ENCODE peak calls at places on chromosome 14, in ten cellular contexts. S is cardiac fibroblast, L is fibroblast of lung, J is A673, Y is astrocyte of the spinal cord, W is right atrium auricular region, K is ascending aorta, F is BJ, H is left lung, B is nephron progenitor cell. A is an unnamed sample.

GRCh38 chr14:28676481-28676880 is 90.1 kb upstream of the FOXG1 start:
- DNase-seq in S (no peak), L (peak), J (peak), Y (peak), W (no peak), K (no peak), F (no peak), H (no peak), B (no peak), A (no peak)

GRCh38 chr14:48726080-48726642 is 860.0 kb downstream of the RPS29 start:
- DNase-seq in S (peak), L (no peak), J (no peak), Y (peak), W (no peak), K (no peak), F (no peak), H (no peak), B (no peak), A (no peak)

GRCh38 chr14:30088620-30089019 is 161.0 kb upstream of the PRKD1 start:
- DNase-seq in S (no peak), L (no peak), J (no peak), Y (no peak), W (no peak), K (no peak), F (no peak), H (no peak), B (no peak), A (no peak)

GRCh38 chr14:82854851-82855250 is 1321.2 kb upstream of the SEL1L start:
- DNase-seq in S (no peak), L (no peak), J (peak), Y (no peak), W (no peak), K (no peak), F (no peak), H (no peak), B (no peak), A (no peak)

GRCh38 chr14:90491221-90491867 is 94.5 kb downstream of the CALM1 start:
- DNase-seq in S (peak), L (peak), J (peak), Y (peak), W (peak), K (peak), F (no peak), H (peak), B (no peak), A (peak)

GRCh38 chr14:68680541-68681051 is 112.3 kb downstream of the ZFP36L1 start:
- DNase-seq in S (peak), L (peak), J (no peak), Y (no peak), W (no peak), K (no peak), F (peak), H (no peak), B (no peak), A (no peak)

GRCh38 chr14:91158091-91158790 is 44.4 kb downstream of the DGLUCY start:
- DNase-seq in S (no peak), L (no peak), J (no peak), Y (no peak), W (no peak), K (no peak), F (no peak), H (peak), B (no peak), A (no peak)

GRCh38 chr14:44113769-44114730 is 393.0 kb downstream of the FSCB start:
- DNase-seq in S (no peak), L (no peak), J (no peak), Y (no peak), W (no peak), K (no peak), F (no peak), H (no peak), B (no peak), A (no peak)

GRCh38 chr14:89007906-89008305 is 183.5 kb downstream of the TTC8 start:
- DNase-seq in S (no peak), L (no peak), J (no peak), Y (no peak), W (no peak), K (no peak), F (no peak), H (no peak), B (no peak), A (no peak)

GRCh38 chr14:89826581-89826980 is 127.9 kb downstream of the EFCAB11 start:
- DNase-seq in S (no peak), L (no peak), J (no peak), Y (no peak), W (no peak), K (no peak), F (no peak), H (no peak), B (no peak), A (no peak)

GRCh38 chr14:79021756-79022155 is 851.6 kb downstream of the NRXN3 start:
- DNase-seq in S (no peak), L (peak), J (no peak), Y (no peak), W (no peak), K (no peak), F (no peak), H (no peak), B (no peak), A (no peak)

GRCh38 chr14:103085106-103086091 is 1.4 kb downstream of the LBHD2 start:
- DNase-seq in S (no peak), L (no peak), J (no peak), Y (no peak), W (no peak), K (no peak), F (no peak), H (no peak), B (no peak), A (no peak)

GRCh38 chr14:24690492-24690891 is 56.5 kb upstream of the GZMB start:
- DNase-seq in S (no peak), L (no peak), J (no peak), Y (no peak), W (no peak), K (no peak), F (no peak), H (no peak), B (no peak), A (no peak)

GRCh38 chr14:94307410-94307992 is 14.4 kb upstream of the SERPINA10 start:
- DNase-seq in S (no peak), L (no peak), J (peak), Y (no peak), W (no peak), K (no peak), F (no peak), H (no peak), B (no peak), A (no peak)

GRCh38 chr14:93997082-93997481 is at the start of gene CCDC197:
- DNase-seq in S (no peak), L (no peak), J (no peak), Y (no peak), W (no peak), K (no peak), F (no peak), H (no peak), B (no peak), A (no peak)

GRCh38 chr14:24070285-24071143 is 848 bp upstream of the CPNE6 start:
- DNase-seq in S (no peak), L (no peak), J (no peak), Y (no peak), W (no peak), K (no peak), F (no peak), H (no peak), B (no peak), A (no peak)

GRCh38 chr14:22558221-22558913 is 30.7 kb downstream of the DAD1 start:
- DNase-seq in S (no peak), L (no peak), J (no peak), Y (no peak), W (no peak), K (peak), F (no peak), H (no peak), B (peak), A (no peak)

GRCh38 chr14:32757568-32757967 is 181.1 kb upstream of the NPAS3 start:
- DNase-seq in S (no peak), L (no peak), J (no peak), Y (no peak), W (no peak), K (no peak), F (no peak), H (no peak), B (no peak), A (no peak)

GRCh38 chr14:29926701-29927595 is 699 bp downstream of the PRKD1 start:
- DNase-seq in S (peak), L (peak), J (peak), Y (peak), W (peak), K (peak), F (no peak), H (peak), B (peak), A (peak)

GRCh38 chr14:93941293-93941910 is 14.3 kb downstream of the FAM181A start:
- DNase-seq in S (peak), L (peak), J (peak), Y (peak), W (no peak), K (peak), F (peak), H (no peak), B (no peak), A (no peak)

GRCh38 chr14:85380891-85381290 is 149.1 kb upstream of the FLRT2 start:
- DNase-seq in S (peak), L (no peak), J (no peak), Y (peak), W (no peak), K (no peak), F (no peak), H (no peak), B (no peak), A (no peak)

GRCh38 chr14:68527329-68527851 is 265.5 kb downstream of the ZFP36L1 start:
- DNase-seq in S (no peak), L (peak), J (no peak), Y (no peak), W (peak), K (no peak), F (no peak), H (no peak), B (no peak), A (no peak)

GRCh38 chr14:105473033-105473676 is 1.5 kb upstream of the CRIP2 start:
- DNase-seq in S (no peak), L (no peak), J (no peak), Y (no peak), W (no peak), K (no peak), F (no peak), H (peak), B (no peak), A (peak)

GRCh38 chr14:93977790-93978581 is 1.6 kb upstream of the ASB2 start:
- DNase-seq in S (no peak), L (no peak), J (no peak), Y (no peak), W (no peak), K (no peak), F (no peak), H (no peak), B (no peak), A (no peak)

GRCh38 chr14:50000215-50001145 is 107.6 kb downstream of the ARF6 start:
- DNase-seq in S (peak), L (peak), J (peak), Y (peak), W (peak), K (peak), F (peak), H (peak), B (peak), A (peak)

GRCh38 chr14:71620401-71620800 is 311.8 kb upstream of the RGS6 start:
- DNase-seq in S (peak), L (no peak), J (no peak), Y (peak), W (no peak), K (no peak), F (no peak), H (no peak), B (no peak), A (no peak)

DNA sequence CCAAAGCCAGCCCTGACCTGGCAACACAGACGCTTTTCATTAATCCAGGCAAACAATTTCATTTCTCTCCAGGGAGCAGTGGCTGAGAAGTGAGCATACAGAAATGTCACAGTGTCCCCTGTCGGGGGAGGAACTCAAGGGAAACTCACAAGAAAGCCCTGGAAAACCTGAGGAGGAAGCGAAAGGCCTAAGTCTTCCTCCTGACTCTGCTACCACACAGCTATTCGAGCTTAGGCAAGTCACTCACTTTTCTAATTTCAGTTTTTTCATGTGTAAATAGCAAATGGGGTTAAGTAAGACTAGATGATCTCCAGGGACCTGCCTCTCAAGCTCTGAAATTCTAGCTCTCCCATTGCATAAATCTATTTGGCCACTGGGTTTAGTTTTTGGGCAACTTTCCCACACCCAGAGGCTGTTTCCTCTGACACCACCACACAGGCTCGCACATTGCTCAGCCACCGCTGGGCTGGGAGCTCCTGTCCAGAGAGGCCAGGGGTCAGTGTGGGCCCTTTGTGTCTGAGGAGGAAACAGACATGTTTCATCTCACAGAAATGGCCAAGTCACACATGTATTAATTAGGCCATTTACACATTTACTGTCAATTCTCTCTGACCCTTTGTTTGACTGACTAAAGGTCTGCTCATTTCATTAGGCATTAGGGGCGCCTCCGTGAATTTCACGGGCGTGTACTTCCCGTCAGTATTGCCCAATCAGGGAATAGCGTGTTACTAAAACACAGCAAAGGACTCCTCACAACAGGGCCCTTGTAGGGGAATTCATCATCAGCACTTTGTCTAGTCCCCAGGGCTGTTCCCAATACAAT is 9.8 kb upstream of the PNMA1 start:
- DNase-seq in S (peak), L (peak), J (peak), Y (peak), W (peak), K (peak), F (peak), H (peak), B (no peak), A (peak)
- TF ChIP-seq CTCF in S (no peak), L (peak), J (peak), Y (peak), W (peak), K (no peak), F (no peak), H (peak), B (no peak), A (no peak)

DNA sequence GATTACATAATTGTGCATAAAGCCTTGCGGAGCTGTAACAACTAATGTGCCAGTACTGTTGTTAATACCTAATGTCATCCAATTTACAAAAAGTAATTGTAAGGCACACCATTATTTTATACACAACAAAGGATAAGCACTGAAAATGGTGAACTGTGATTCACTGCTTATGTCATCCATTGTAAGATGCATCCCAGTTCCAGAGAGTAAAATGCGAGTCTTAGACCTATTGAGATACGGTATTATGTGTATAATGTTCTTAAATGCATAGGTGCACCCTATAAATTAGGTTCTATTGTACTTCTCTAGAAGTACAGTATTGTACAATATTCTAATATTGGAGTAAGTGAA is 395 bp downstream of the PARP2 start:
- DNase-seq in S (peak), L (peak), J (no peak), Y (no peak), W (no peak), K (no peak), F (no peak), H (no peak), B (no peak), A (no peak)
- TF ChIP-seq CTCF in S (no peak), L (no peak), J (no peak), Y (no peak), W (no peak), K (no peak), F (no peak), H (no peak), B (no peak), A (no peak)

DNA sequence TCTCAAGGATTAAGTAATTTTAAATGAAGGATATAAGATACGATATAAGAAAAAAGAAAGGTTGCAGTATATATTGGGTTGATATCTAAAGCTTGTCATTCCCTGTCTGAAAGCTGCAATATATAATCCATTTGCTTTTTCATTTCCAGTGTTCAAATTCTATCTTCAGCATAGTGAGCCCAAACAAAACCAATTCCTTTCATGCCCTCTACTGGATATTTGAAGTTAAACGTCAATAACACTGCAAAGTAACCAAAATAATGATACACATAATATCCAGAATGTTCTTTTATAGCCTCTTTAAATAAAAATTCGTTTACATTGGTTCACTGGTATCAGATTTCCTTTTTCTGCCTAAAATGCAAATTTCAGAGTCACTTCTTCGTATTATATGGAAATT is 64.5 kb upstream of the DAAM1 start:
- DNase-seq in S (peak), L (peak), J (peak), Y (peak), W (no peak), K (no peak), F (no peak), H (no peak), B (no peak), A (no peak)
- TF ChIP-seq CTCF in S (peak), L (peak), J (peak), Y (peak), W (peak), K (no peak), F (peak), H (no peak), B (peak), A (no peak)

DNA sequence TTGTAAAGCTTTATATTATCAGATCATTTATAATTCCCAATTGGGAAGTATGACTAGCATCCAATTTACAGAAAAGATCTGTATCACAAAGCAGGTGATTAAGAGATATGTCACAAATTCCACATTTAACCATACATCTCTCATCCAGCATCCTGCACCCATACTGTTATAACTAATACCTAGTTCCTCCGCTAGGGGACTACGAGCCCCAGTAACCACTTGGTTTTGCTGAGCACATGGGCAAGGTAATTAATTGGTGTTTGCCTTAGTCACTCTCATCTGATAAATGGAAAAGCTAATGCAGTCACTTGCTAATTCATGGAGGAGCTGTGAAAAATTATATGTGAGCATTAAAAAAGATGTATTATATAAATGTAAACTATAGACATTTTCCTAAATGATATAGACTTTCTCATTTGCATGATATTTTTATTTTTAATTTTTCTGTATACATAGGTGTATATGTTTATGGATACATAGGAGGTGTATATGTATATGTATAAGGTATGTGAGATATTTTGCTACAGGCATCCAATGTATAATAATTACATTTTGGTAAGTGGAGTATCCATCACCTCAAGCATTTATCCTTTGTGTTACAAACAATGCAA is 1031.8 kb downstream of the GALC start:
- DNase-seq in S (peak), L (peak), J (no peak), Y (no peak), W (no peak), K (no peak), F (no peak), H (no peak), B (no peak), A (no peak)
- TF ChIP-seq CTCF in S (peak), L (peak), J (peak), Y (peak), W (no peak), K (no peak), F (peak), H (no peak), B (peak), A (no peak)

GRCh38 chr14:59634617-59635016 is 58.0 kb upstream of the CCDC175 start:
- DNase-seq in S (no peak), L (no peak), J (no peak), Y (no peak), W (no peak), K (no peak), F (no peak), H (no peak), B (no peak), A (no peak)

GRCh38 chr14:59632381-59632780 is 55.8 kb upstream of the CCDC175 start:
- DNase-seq in S (peak), L (peak), J (peak), Y (peak), W (no peak), K (no peak), F (no peak), H (no peak), B (peak), A (no peak)

GRCh38 chr14:59630281-59630963 is 53.8 kb upstream of the CCDC175 start:
- DNase-seq in S (peak), L (no peak), J (peak), Y (peak), W (no peak), K (peak), F (no peak), H (no peak), B (peak), A (no peak)

GRCh38 chr14:59629384-59630158 is 53.0 kb upstream of the CCDC175 start:
- DNase-seq in S (no peak), L (no peak), J (no peak), Y (no peak), W (no peak), K (no peak), F (no peak), H (no peak), B (no peak), A (no peak)

DNA sequence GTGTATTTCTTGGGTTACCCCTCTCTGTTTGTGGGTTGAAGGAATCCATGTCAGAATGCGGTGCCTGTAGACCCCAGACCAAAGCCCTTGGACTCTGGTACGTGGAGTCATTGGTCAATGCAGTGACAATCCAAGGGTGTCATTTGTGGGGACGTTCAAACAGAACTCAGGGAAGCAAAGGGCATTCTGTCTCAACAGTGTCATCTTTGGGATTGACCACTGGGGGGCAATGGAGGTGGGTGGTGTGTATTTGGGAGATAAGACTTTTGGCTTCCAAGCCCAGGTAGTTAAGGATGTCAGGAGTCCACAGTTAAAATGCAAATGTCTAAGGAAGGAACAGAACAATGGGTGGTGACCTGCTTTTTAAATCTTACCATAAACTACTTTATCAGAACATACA is 54.6 kb upstream of the CCDC175 start:
- DNase-seq in S (no peak), L (peak), J (peak), Y (no peak), W (no peak), K (no peak), F (no peak), H (no peak), B (peak), A (no peak)
- TF ChIP-seq CTCF in S (peak), L (peak), J (peak), Y (peak), W (no peak), K (peak), F (peak), H (no peak), B (peak), A (no peak)

GRCh38 chr14:95516554-95517209 is at the start of gene SYNE3:
- DNase-seq in S (peak), L (no peak), J (peak), Y (no peak), W (no peak), K (no peak), F (no peak), H (peak), B (peak), A (peak)
- TF ChIP-seq CTCF in S (no peak), L (no peak), J (no peak), Y (no peak), W (no peak), K (no peak), F (no peak), H (no peak), B (no peak), A (no peak)

A was measured in coronary artery.